ENCODE peak calls at places on chromosomes 3 and 15, in six cellular contexts. X is GM23248, R is OCI-LY7, D is adrenal gland, B is A549, J is uterus. E is an unnamed sample.

GRCh38 chr3:59885907-59886400 is 836.1 kb upstream of the CFAP20DC start:
- DNase-seq in X (no peak), B (no peak), R (no peak), J (no peak), D (no peak), E (no peak)

GRCh38 chr3:11434017-11434526 is 161.9 kb downstream of the ATG7 start:
- DNase-seq in X (peak), B (no peak), D (peak), R (no peak), J (peak), E (peak)

GRCh38 chr15:52727825-52728224 is 48.6 kb upstream of the ATOSA start:
- DNase-seq in D (no peak), X (no peak), B (no peak), R (peak), J (no peak), E (no peak)

GRCh38 chr3:194632211-194632982 is 822 bp downstream of the TMEM44 start:
- DNase-seq in B (no peak), X (peak), D (peak), R (no peak), J (no peak), E (peak)

GRCh38 chr3:107421170-107421792 is 44.0 kb downstream of the CCDC54 start:
- DNase-seq in D (peak), R (peak), X (peak), J (no peak), B (peak), E (peak)

GRCh38 chr3:127786358-127787070 is 35.8 kb downstream of the MGLL start:
- DNase-seq in R (no peak), D (peak), J (peak), X (peak), B (no peak), E (no peak)

GRCh38 chr15:61668444-61668843 is 391.8 kb downstream of the VPS13C start:
- DNase-seq in X (no peak), B (no peak), D (no peak), J (no peak), R (no peak), E (no peak)

GRCh38 chr15:41932939-41933725 is 39.2 kb downstream of the EHD4 start:
- DNase-seq in D (no peak), B (no peak), R (no peak), X (no peak), J (no peak), E (no peak)

GRCh38 chr3:150759947-150760346 is 3.0 kb downstream of the SIAH2 start:
- DNase-seq in X (no peak), B (no peak), R (no peak), J (no peak), D (no peak), E (no peak)

GRCh38 chr3:150762662-150763121 is 277 bp downstream of the SIAH2 start:
- DNase-seq in R (no peak), D (no peak), J (no peak), X (no peak), B (no peak), E (no peak)

GRCh38 chr3:150761831-150762661 is 923 bp downstream of the SIAH2 start:
- DNase-seq in B (peak), X (peak), D (peak), R (peak), J (peak), E (peak)

GRCh38 chr3:150759319-150759718 is 3.6 kb downstream of the SIAH2 start:
- DNase-seq in X (peak), J (no peak), B (no peak), D (no peak), R (no peak), E (no peak)

DNA sequence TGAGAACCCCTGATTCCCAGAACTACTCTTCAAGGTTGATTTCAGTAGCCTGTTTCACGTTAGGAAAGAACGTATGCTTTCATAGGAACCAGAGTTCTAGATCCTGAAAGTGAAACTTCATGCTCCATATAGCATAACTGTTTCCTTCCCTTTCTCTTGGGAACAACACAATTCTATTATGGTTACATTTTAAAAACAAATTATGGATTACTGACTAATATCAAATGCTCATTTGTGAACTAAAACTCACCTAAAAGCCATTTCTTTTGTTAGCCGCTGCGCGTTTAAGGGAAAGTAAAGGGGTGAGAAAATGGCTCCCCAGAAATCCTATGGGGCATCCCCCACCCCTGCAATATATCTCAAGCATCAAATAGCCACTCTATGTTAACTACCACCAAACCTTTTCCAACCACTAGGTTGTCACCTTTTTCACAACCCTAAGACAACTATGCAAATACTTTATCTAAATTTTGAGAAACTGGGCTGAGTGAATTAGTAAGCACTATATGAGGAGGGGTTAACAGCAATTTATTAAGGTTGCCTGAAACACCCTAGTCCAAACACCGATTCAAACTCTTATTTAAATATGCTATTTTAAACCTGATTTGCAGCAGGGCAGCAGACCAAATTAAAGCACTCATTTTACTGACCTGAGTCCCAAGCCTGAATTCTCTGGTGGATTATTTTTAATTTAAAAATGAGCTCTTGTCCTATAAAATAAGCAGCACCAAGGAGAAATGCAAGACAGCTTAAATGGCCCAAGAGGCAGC is 2.4 kb downstream of the SIAH2 start:
- DNase-seq in J (no peak), D (no peak), R (no peak), X (no peak), B (no peak), E (no peak)
- H3K4me3 ChIP-seq in J (peak), D (peak), R (peak), X (peak), B (peak), E (no peak)

GRCh38 chr3:62143843-62144450 is 229.4 kb downstream of the FEZF2 start:
- DNase-seq in X (no peak), D (no peak), R (no peak), B (no peak), J (no peak), E (no peak)

GRCh38 chr3:62142280-62142679 is 231.1 kb downstream of the FEZF2 start:
- DNase-seq in J (no peak), X (no peak), R (no peak), D (no peak), B (no peak), E (no peak)

GRCh38 chr3:62145086-62145757 is 228.1 kb downstream of the FEZF2 start:
- DNase-seq in X (no peak), J (no peak), R (no peak), D (no peak), B (no peak), E (no peak)

GRCh38 chr3:62144482-62144881 is 228.9 kb downstream of the FEZF2 start:
- DNase-seq in D (no peak), B (no peak), J (no peak), X (no peak), R (no peak), E (no peak)

GRCh38 chr3:62142696-62143095 is 230.7 kb downstream of the FEZF2 start:
- DNase-seq in D (no peak), B (no peak), X (no peak), J (no peak), R (no peak), E (no peak)
- H3K27ac ChIP-seq in D (no peak), B (no peak), X (no peak), J (no peak), R (no peak), E (no peak)

GRCh38 chr15:96948981-96949380 is 618.5 kb downstream of the NR2F2 start:
- DNase-seq in D (no peak), B (no peak), X (no peak), R (no peak), J (no peak), E (no peak)

GRCh38 chr15:96947830-96948229 is 617.3 kb downstream of the NR2F2 start:
- DNase-seq in B (no peak), D (no peak), J (no peak), R (no peak), X (no peak), E (no peak)

GRCh38 chr15:96947296-96947695 is 616.8 kb downstream of the NR2F2 start:
- DNase-seq in B (no peak), J (no peak), D (no peak), R (no peak), X (no peak), E (no peak)
- H3K4me3 ChIP-seq in B (no peak), J (no peak), D (no peak), R (no peak), X (no peak), E (no peak)

GRCh38 chr3:182912476-182912875 is 67.9 kb downstream of the DCUN1D1 start:
- DNase-seq in J (no peak), R (no peak), D (no peak), X (no peak), B (no peak), E (no peak)
- H3K27ac ChIP-seq in J (no peak), R (no peak), D (no peak), X (no peak), B (no peak), E (no peak)

GRCh38 chr15:85858586-85859375 is 64.1 kb upstream of the KLHL25 start:
- DNase-seq in D (peak), J (peak), B (peak), R (peak), X (peak), E (peak)
- H3K4me3 ChIP-seq in D (no peak), J (no peak), B (peak), R (no peak), X (no peak), E (no peak)

GRCh38 chr15:78944669-78945407 is at the start of gene CTSH:
- DNase-seq in D (peak), J (peak), X (peak), B (peak), R (peak), E (no peak)

GRCh38 chr15:78942741-78943140 is 2.1 kb downstream of the CTSH start:
- DNase-seq in B (no peak), R (no peak), D (no peak), J (no peak), X (no peak), E (no peak)

GRCh38 chr15:78944202-78944625 is 632 bp downstream of the CTSH start:
- DNase-seq in X (no peak), B (no peak), J (no peak), D (peak), R (no peak), E (no peak)

GRCh38 chr15:78946493-78946892 is 1.6 kb upstream of the CTSH start:
- DNase-seq in D (no peak), R (no peak), B (no peak), X (no peak), J (no peak), E (no peak)

DNA sequence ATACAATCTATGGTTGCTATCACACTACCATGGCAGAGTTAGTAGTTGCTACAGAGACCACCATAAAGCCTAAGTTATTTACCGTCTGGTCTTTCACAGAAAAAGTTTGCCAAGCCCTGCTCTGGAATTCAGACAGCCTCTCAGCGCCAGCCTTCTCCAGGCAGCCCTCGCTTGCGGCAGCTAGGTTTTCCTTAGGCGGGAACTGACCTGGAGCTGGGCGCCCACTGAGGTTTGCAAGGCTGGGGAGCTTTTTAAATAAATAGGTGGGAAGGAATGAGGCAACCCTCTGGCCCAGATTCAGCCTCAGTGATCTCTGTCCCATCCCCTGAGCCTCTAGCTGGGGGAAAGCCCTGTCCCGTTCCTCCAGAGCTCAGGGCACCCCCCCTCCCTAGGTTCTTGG is 1.2 kb downstream of the CTSH start:
- DNase-seq in J (no peak), D (no peak), X (no peak), R (no peak), B (no peak), E (no peak)
- H3K27ac ChIP-seq in J (peak), D (no peak), X (no peak), R (no peak), B (no peak), E (no peak)

DNA sequence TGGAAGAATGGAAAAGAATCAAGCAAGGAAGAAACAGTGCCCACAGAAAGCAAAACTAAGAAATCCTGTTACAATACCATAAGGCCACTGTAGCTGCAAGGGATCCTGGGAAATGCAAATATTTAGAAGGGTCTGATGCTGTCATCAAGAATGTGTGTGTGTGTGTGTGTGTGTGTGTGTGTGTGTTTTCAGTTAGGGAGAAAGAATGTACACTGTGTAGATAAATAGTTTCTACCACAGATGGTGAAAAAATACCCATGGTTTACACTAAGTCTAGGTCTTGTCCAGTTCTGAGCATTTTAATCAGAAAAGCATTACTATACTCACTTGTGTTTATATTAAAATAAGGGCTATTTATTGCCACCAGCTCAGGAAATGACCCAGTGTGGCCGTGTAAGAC is 355.0 kb downstream of the RBMS3 start:
- DNase-seq in X (no peak), D (no peak), R (no peak), B (no peak), J (no peak), E (peak)
- H3K4me3 ChIP-seq in X (no peak), D (no peak), R (no peak), B (no peak), J (no peak), E (no peak)

GRCh38 chr3:100954990-100955389 is 38.2 kb downstream of the ABI3BP start:
- DNase-seq in X (peak), B (no peak), D (peak), R (no peak), J (peak), E (no peak)

GRCh38 chr3:100957407-100958100 is 35.7 kb downstream of the ABI3BP start:
- DNase-seq in R (no peak), J (no peak), B (no peak), X (peak), D (no peak), E (no peak)

GRCh38 chr3:100954199-100954935 is 38.9 kb downstream of the ABI3BP start:
- DNase-seq in J (no peak), R (no peak), B (no peak), D (no peak), X (peak), E (no peak)

GRCh38 chr3:100953103-100953502 is 40.1 kb downstream of the ABI3BP start:
- DNase-seq in R (no peak), B (no peak), J (no peak), D (no peak), X (no peak), E (no peak)

GRCh38 chr3:100956276-100956675 is 36.9 kb downstream of the ABI3BP start:
- DNase-seq in B (no peak), J (no peak), D (no peak), X (no peak), R (no peak), E (no peak)
- H3K27ac ChIP-seq in B (no peak), J (peak), D (no peak), X (no peak), R (no peak), E (no peak)